ENCODE peak calls at places on chromosomes 11 and 22, in ten cellular contexts. One of them, this sample, is unnamed.

GRCh38 chr11:134224710-134225662 is 515 bp downstream of the VPS26B start:
- DNase-seq in A549: peak; percentile 7
- DNase-seq in GM23248: peak; percentile 65
- DNase-seq in neural progenitor cell: peak; percentile 80
- DNase-seq in lung: peak; percentile 46
- DNase-seq in psoas muscle: peak; percentile 66
- DNase-seq in fibroblast of lung: peak; percentile 32
- DNase-seq in IMR-90: peak; percentile 7
- DNase-seq in CD8-positive, alpha-beta T cell: peak; percentile 11
- DNase-seq in colonic mucosa: peak; percentile 63
- DNase-seq in this sample: peak; percentile 20

GRCh38 chr11:105878510-105878909 is 143.5 kb downstream of the MSANTD4 start:
- DNase-seq in A549: no peak
- DNase-seq in GM23248: no peak
- DNase-seq in neural progenitor cell: no peak
- DNase-seq in lung: no peak
- DNase-seq in psoas muscle: no peak
- DNase-seq in fibroblast of lung: no peak
- DNase-seq in IMR-90: no peak
- DNase-seq in CD8-positive, alpha-beta T cell: no peak
- DNase-seq in colonic mucosa: peak; percentile 25
- DNase-seq in this sample: no peak

GRCh38 chr22:41910599-41911291 is 4.1 kb downstream of the SHISA8 start:
- DNase-seq in A549: no peak
- DNase-seq in GM23248: peak; percentile 67
- DNase-seq in neural progenitor cell: peak; percentile 39
- DNase-seq in lung: no peak
- DNase-seq in psoas muscle: no peak
- DNase-seq in fibroblast of lung: peak; percentile 10
- DNase-seq in IMR-90: no peak
- DNase-seq in CD8-positive, alpha-beta T cell: no peak
- DNase-seq in colonic mucosa: no peak
- DNase-seq in this sample: no peak

GRCh38 chr22:48647051-48647450 is 1180.6 kb downstream of the BRD1 start:
- DNase-seq in A549: no peak
- DNase-seq in GM23248: no peak
- DNase-seq in neural progenitor cell: no peak
- DNase-seq in lung: no peak
- DNase-seq in psoas muscle: no peak
- DNase-seq in fibroblast of lung: no peak
- DNase-seq in IMR-90: no peak
- DNase-seq in CD8-positive, alpha-beta T cell: no peak
- DNase-seq in colonic mucosa: no peak
- DNase-seq in this sample: no peak

GRCh38 chr11:5380740-5381342 is 2.8 kb upstream of the OR51M1 start:
- DNase-seq in A549: peak; percentile 36
- DNase-seq in GM23248: peak; percentile 77
- DNase-seq in neural progenitor cell: peak; percentile 83
- DNase-seq in lung: peak; percentile 47
- DNase-seq in psoas muscle: no peak
- DNase-seq in fibroblast of lung: peak; percentile 49
- DNase-seq in IMR-90: peak; percentile 77
- DNase-seq in CD8-positive, alpha-beta T cell: no peak
- DNase-seq in colonic mucosa: peak; percentile 48
- DNase-seq in this sample: peak; percentile 35

GRCh38 chr11:47188262-47188661 is 2.0 kb upstream of the PACSIN3 start:
- DNase-seq in A549: no peak
- DNase-seq in GM23248: no peak
- DNase-seq in neural progenitor cell: no peak
- DNase-seq in lung: no peak
- DNase-seq in psoas muscle: no peak
- DNase-seq in fibroblast of lung: no peak
- DNase-seq in IMR-90: no peak
- DNase-seq in CD8-positive, alpha-beta T cell: no peak
- DNase-seq in colonic mucosa: no peak
- DNase-seq in this sample: no peak

GRCh38 chr11:117796456-117797428 is at the start of gene DSCAML1:
- DNase-seq in A549: peak; percentile 53
- DNase-seq in GM23248: peak; percentile 16
- DNase-seq in neural progenitor cell: peak; percentile 75
- DNase-seq in lung: no peak
- DNase-seq in psoas muscle: no peak
- DNase-seq in fibroblast of lung: no peak
- DNase-seq in IMR-90: no peak
- DNase-seq in CD8-positive, alpha-beta T cell: no peak
- DNase-seq in colonic mucosa: no peak
- DNase-seq in this sample: no peak

GRCh38 chr11:65651589-65652510 is 10.9 kb downstream of the RELA start:
- DNase-seq in A549: no peak
- DNase-seq in GM23248: peak; percentile 71
- DNase-seq in neural progenitor cell: no peak
- DNase-seq in lung: no peak
- DNase-seq in psoas muscle: no peak
- DNase-seq in fibroblast of lung: peak; percentile 39
- DNase-seq in IMR-90: peak; percentile 38
- DNase-seq in CD8-positive, alpha-beta T cell: no peak
- DNase-seq in colonic mucosa: peak; percentile 89
- DNase-seq in this sample: peak; percentile 71

GRCh38 chr22:20438066-20438677 is 547 bp upstream of the SCARF2 start:
- DNase-seq in A549: no peak
- DNase-seq in GM23248: peak; percentile 58
- DNase-seq in neural progenitor cell: peak; percentile 57
- DNase-seq in lung: no peak
- DNase-seq in psoas muscle: no peak
- DNase-seq in fibroblast of lung: peak; percentile 64
- DNase-seq in IMR-90: peak; percentile 45
- DNase-seq in CD8-positive, alpha-beta T cell: no peak
- DNase-seq in colonic mucosa: no peak
- DNase-seq in this sample: no peak

GRCh38 chr11:20055312-20055711 is 105.0 kb downstream of the DBX1 start:
- DNase-seq in A549: no peak
- DNase-seq in GM23248: no peak
- DNase-seq in neural progenitor cell: no peak
- DNase-seq in lung: no peak
- DNase-seq in psoas muscle: no peak
- DNase-seq in fibroblast of lung: peak; percentile 25
- DNase-seq in IMR-90: no peak
- DNase-seq in CD8-positive, alpha-beta T cell: no peak
- DNase-seq in colonic mucosa: no peak
- DNase-seq in this sample: peak; percentile 88

GRCh38 chr22:49368976-49369725 is 458.5 kb downstream of the BRD1 start:
- DNase-seq in A549: peak; percentile 32
- DNase-seq in GM23248: no peak
- DNase-seq in neural progenitor cell: no peak
- DNase-seq in lung: peak; percentile 26
- DNase-seq in psoas muscle: no peak
- DNase-seq in fibroblast of lung: no peak
- DNase-seq in IMR-90: no peak
- DNase-seq in CD8-positive, alpha-beta T cell: no peak
- DNase-seq in colonic mucosa: peak; percentile 14
- DNase-seq in this sample: no peak

GRCh38 chr11:125272092-125272491 is 107.5 kb downstream of the PKNOX2 start:
- DNase-seq in A549: no peak
- DNase-seq in GM23248: peak; percentile 63
- DNase-seq in neural progenitor cell: no peak
- DNase-seq in lung: no peak
- DNase-seq in psoas muscle: no peak
- DNase-seq in fibroblast of lung: peak; percentile 73
- DNase-seq in IMR-90: peak; percentile 33
- DNase-seq in CD8-positive, alpha-beta T cell: no peak
- DNase-seq in colonic mucosa: no peak
- DNase-seq in this sample: peak; percentile 54

GRCh38 chr22:23302171-23303002 is 122.1 kb downstream of the BCR start:
- DNase-seq in A549: no peak
- DNase-seq in GM23248: no peak
- DNase-seq in neural progenitor cell: no peak
- DNase-seq in lung: no peak
- DNase-seq in psoas muscle: no peak
- DNase-seq in fibroblast of lung: peak; percentile 30
- DNase-seq in IMR-90: no peak
- DNase-seq in CD8-positive, alpha-beta T cell: no peak
- DNase-seq in colonic mucosa: peak; percentile 13
- DNase-seq in this sample: no peak

DNA sequence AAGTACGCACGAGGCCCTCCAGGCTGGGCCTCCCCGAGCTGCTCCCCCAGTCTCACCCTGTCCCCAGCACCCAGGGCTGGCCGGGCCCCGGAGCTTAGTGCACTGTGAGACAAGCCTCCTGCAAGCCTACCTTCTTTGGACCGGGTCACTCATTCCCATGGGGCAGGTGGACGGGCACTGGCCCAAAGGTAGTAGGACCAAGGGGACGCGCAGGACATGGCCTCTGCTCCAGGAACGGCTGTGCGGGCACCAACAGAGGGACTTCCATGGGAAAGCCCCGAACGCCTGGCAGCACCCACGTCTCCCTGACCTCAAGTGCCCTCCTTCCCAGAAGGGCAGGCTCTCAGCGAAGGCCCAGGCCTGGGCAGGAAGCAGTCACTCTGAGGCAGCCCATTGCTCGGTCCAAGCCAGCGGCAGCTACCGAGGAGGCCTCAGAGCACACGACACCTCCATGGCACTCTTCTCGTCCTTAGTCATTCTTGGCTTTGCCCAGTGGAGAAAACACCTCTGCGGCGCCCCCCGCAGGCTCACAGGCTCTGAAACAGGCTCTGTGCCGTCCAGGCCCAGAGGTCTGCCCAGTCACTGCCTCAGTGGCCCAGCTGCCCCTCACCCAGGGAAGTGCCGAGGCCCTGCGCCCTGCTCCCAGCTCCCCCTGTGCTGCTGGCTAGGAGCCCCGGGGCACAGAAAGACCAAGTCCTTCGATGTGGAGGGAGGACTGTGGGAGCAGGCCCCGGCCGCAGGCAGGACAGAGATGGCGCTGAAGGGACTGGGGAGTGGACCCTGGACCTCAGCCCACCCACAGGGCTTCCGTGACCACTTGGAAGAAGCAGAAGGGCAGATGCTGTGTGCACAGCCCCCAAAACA is 3.8 kb downstream of the MOB2 start:
- DNase-seq in A549: no peak
- DNase-seq in GM23248: no peak
- DNase-seq in neural progenitor cell: no peak
- DNase-seq in lung: peak; percentile 51
- DNase-seq in psoas muscle: peak; percentile 25
- DNase-seq in fibroblast of lung: no peak
- DNase-seq in IMR-90: no peak
- DNase-seq in CD8-positive, alpha-beta T cell: no peak
- DNase-seq in colonic mucosa: no peak
- DNase-seq in this sample: no peak
- H3K4me1 ChIP-seq in A549: no peaks in the 10 kb centered on the region
- H3K4me1 ChIP-seq in GM23248: no peaks in the 10 kb centered on the region
- H3K4me1 ChIP-seq in neural progenitor cell: no peaks in the 10 kb centered on the region
- H3K4me1 ChIP-seq in lung: peaks cover 55% of the 10 kb centered on the region
- H3K4me1 ChIP-seq in psoas muscle: peaks cover 66% of the 10 kb centered on the region
- H3K4me1 ChIP-seq in fibroblast of lung: no peaks in the 10 kb centered on the region
- H3K4me1 ChIP-seq in IMR-90: peaks cover 4% of the 10 kb centered on the region
- H3K4me1 ChIP-seq in CD8-positive, alpha-beta T cell: peaks cover 23% of the 10 kb centered on the region
- H3K4me1 ChIP-seq in colonic mucosa: peaks cover 18% of the 10 kb centered on the region
- H3K4me1 ChIP-seq in this sample: no peaks in the 10 kb centered on the region

DNA sequence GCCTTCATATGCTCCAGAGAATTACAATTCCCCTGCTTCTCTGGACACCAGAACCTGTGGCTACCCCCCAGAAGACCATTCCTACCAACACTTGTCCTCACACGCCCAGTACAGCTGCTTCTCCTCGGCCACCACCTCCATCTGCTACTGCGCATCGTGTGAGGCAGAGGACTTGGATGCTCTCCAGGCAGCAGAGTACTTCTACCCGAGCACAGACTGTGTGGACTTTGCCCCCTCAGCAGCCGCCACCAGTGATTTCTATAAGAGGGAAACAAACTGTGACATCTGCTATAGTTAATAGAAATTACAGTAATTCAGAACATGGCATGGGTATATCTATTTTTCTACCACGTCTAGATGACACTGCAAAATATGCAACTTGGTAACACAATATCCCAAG is 9.8 kb downstream of the POU2AF3 start:
- DNase-seq in A549: peak; percentile 20
- DNase-seq in GM23248: no peak
- DNase-seq in neural progenitor cell: no peak
- DNase-seq in lung: peak; percentile 61
- DNase-seq in psoas muscle: no peak
- DNase-seq in fibroblast of lung: no peak
- DNase-seq in IMR-90: peak; percentile 39
- DNase-seq in CD8-positive, alpha-beta T cell: no peak
- DNase-seq in colonic mucosa: peak; percentile 92
- DNase-seq in this sample: no peak
- H3K27ac ChIP-seq in A549: peak overlapping the region; percentile 48
- H3K27ac ChIP-seq in GM23248: no peak overlapping the region
- H3K27ac ChIP-seq in neural progenitor cell: no peak overlapping the region
- H3K27ac ChIP-seq in lung: no peak overlapping the region
- H3K27ac ChIP-seq in psoas muscle: no peak overlapping the region
- H3K27ac ChIP-seq in fibroblast of lung: no peak overlapping the region
- H3K27ac ChIP-seq in IMR-90: no peak overlapping the region
- H3K27ac ChIP-seq in CD8-positive, alpha-beta T cell: no peak overlapping the region
- H3K27ac ChIP-seq in colonic mucosa: no peak overlapping the region
- H3K27ac ChIP-seq in this sample: no peak overlapping the region

DNA sequence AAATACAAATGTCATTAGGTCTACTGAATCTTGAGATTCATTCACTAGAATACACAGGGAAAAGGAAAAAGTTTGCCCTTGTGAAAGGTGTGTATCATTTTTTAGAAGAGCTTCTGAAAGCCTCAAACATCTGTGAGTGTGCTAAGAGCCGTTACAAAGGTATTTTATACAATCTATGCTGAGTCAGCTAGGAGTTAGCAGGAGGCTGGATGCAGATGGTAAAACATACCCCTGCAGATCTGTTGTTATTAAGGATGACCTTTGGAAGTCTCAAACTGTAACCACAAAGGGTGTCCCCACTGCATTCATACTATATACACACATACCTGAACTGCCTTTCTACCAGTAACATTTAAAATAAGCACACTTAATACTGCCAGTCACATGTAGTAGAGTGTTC is 8.3 kb upstream of the C11orf91 start:
- DNase-seq in A549: no peak
- DNase-seq in GM23248: no peak
- DNase-seq in neural progenitor cell: no peak
- DNase-seq in lung: no peak
- DNase-seq in psoas muscle: no peak
- DNase-seq in fibroblast of lung: no peak
- DNase-seq in IMR-90: peak; percentile 58
- DNase-seq in CD8-positive, alpha-beta T cell: no peak
- DNase-seq in colonic mucosa: no peak
- DNase-seq in this sample: no peak
- H3K4me1 ChIP-seq in A549: peaks cover 62% of the 10 kb centered on the region
- H3K4me1 ChIP-seq in GM23248: peaks cover 45% of the 10 kb centered on the region
- H3K4me1 ChIP-seq in neural progenitor cell: no peaks in the 10 kb centered on the region
- H3K4me1 ChIP-seq in lung: peaks cover 17% of the 10 kb centered on the region
- H3K4me1 ChIP-seq in psoas muscle: peaks cover 57% of the 10 kb centered on the region
- H3K4me1 ChIP-seq in fibroblast of lung: peaks cover 16% of the 10 kb centered on the region
- H3K4me1 ChIP-seq in IMR-90: peaks cover 13% of the 10 kb centered on the region
- H3K4me1 ChIP-seq in CD8-positive, alpha-beta T cell: no peaks in the 10 kb centered on the region
- H3K4me1 ChIP-seq in colonic mucosa: peaks cover 4% of the 10 kb centered on the region
- H3K4me1 ChIP-seq in this sample: peaks cover 10% of the 10 kb centered on the region

DNA sequence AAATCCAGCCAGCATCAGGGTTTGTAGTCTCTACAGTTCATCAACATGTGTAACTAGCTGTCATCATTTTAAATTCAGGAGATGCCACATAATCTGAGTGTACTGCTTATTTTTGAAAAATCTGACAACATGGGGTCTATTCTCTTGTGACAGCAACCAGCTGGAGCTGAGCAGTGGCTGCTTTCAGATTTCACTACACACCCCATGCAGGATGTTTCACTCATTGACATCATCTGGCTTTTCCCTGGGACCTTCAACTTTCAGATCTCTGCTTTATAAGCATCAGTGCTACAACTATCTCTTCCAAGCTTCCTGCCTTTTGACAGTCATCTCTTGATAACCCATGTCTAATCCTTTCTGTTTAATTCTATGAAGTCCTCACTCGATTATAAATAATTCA is 50.3 kb upstream of the POU2AF2 start:
- DNase-seq in A549: no peak
- DNase-seq in GM23248: no peak
- DNase-seq in neural progenitor cell: no peak
- DNase-seq in lung: no peak
- DNase-seq in psoas muscle: no peak
- DNase-seq in fibroblast of lung: no peak
- DNase-seq in IMR-90: peak; percentile 31
- DNase-seq in CD8-positive, alpha-beta T cell: no peak
- DNase-seq in colonic mucosa: no peak
- DNase-seq in this sample: no peak
- H3K27ac ChIP-seq in A549: no peak overlapping the region
- H3K27ac ChIP-seq in GM23248: no peak overlapping the region
- H3K27ac ChIP-seq in neural progenitor cell: no peak overlapping the region
- H3K27ac ChIP-seq in lung: no peak overlapping the region
- H3K27ac ChIP-seq in psoas muscle: no peak overlapping the region
- H3K27ac ChIP-seq in fibroblast of lung: no peak overlapping the region
- H3K27ac ChIP-seq in IMR-90: peak overlapping the region; percentile 21
- H3K27ac ChIP-seq in CD8-positive, alpha-beta T cell: no peak overlapping the region
- H3K27ac ChIP-seq in colonic mucosa: no peak overlapping the region
- H3K27ac ChIP-seq in this sample: no peak overlapping the region

This sample was measured in foreskin keratinocyte.